ENCODE peak calls at places on chromosome 1, in four cellular contexts. S, N, Z and Y are unnamed samples.

GRCh38 chr1:109239580-109240068 is 9.7 kb upstream of the CELSR2 start:
- DNase-seq in S (peak; percentile 48), N (no peak), Z (no peak), Y (no peak)

GRCh38 chr1:80417651-80418050 is 1383.1 kb upstream of the ADGRL2 start:
- DNase-seq in S (no peak), N (no peak), Z (no peak), Y (no peak)

GRCh38 chr1:43849670-43850069 is 83.9 kb upstream of the ARTN start:
- DNase-seq in S (no peak), N (no peak), Z (no peak), Y (no peak)

GRCh38 chr1:239446611-239447010 is 60.2 kb downstream of the CHRM3 start:
- DNase-seq in S (no peak), N (no peak), Z (no peak), Y (no peak)

GRCh38 chr1:2330511-2331199 is 60.7 kb downstream of the MORN1 start:
- DNase-seq in S (no peak), N (no peak), Z (no peak), Y (no peak)

GRCh38 chr1:119217429-119217828 is 77.0 kb upstream of the WARS2 start:
- DNase-seq in S (no peak), N (no peak), Z (no peak), Y (no peak)

GRCh38 chr1:209158851-209159250 is 424.7 kb upstream of the CAMK1G start:
- DNase-seq in S (no peak), N (no peak), Z (no peak), Y (no peak)

GRCh38 chr1:157390646-157391045 is 161.7 kb downstream of the FCRL5 start:
- DNase-seq in S (no peak), N (no peak), Z (no peak), Y (no peak)

GRCh38 chr1:239954836-239955235 is 136.8 kb upstream of the FMN2 start:
- DNase-seq in S (no peak), N (no peak), Z (no peak), Y (no peak)

GRCh38 chr1:163258181-163258580 is 55.5 kb upstream of the RGS5 start:
- DNase-seq in S (no peak), N (no peak), Z (no peak), Y (no peak)

GRCh38 chr1:18539171-18539570 is 58.4 kb downstream of the KLHDC7A start:
- DNase-seq in S (no peak), N (no peak), Z (no peak), Y (no peak)

GRCh38 chr1:22053861-22054770 is 1.6 kb downstream of the CDC42 start:
- DNase-seq in S (no peak), N (no peak), Z (no peak), Y (no peak)

GRCh38 chr1:96159379-96159778 is 562.2 kb upstream of the PTBP2 start:
- DNase-seq in S (no peak), N (no peak), Z (no peak), Y (no peak)

GRCh38 chr1:154863702-154864174 is 6.3 kb downstream of the KCNN3 start:
- DNase-seq in S (peak; percentile 68), N (no peak), Z (no peak), Y (no peak)

GRCh38 chr1:224938652-224939051 is 9.2 kb downstream of the DNAH14 start:
- DNase-seq in S (no peak), N (no peak), Z (no peak), Y (no peak)
- TF ChIP-seq CTCF in S (no peak), N (no peak), Z (no peak), Y (no peak)

GRCh38 chr1:195939844-195940243 is 668.4 kb downstream of the KCNT2 start:
- DNase-seq in S (no peak), N (no peak), Z (no peak), Y (no peak)
- TF ChIP-seq CTCF in S (no peak), N (no peak), Z (no peak), Y (peak; percentile 44)

DNA sequence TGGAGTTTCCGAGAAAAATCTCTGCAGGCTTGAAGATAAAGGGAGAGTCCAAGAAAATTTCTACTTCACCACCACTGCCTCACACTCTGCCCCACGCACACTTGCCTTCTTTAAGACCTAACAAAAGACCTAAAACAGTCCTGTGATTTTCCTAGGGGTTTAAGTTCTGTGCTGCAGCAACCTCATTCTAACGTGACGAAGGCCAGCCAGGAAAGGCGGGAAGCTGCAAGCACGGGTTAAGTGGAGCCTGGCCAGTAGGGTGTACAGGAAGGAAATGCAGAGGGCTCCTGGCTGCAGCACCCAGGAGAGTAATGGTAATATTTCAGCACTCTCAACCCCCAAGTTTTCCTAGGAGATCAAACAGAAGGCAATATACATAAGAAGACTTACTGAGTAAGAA is 1.5 kb downstream of the SPATA6 start:
- DNase-seq in S (peak; percentile 20), N (no peak), Z (no peak), Y (peak; percentile 42)
- TF ChIP-seq CTCF in S (no peak), N (no peak), Z (no peak), Y (no peak)

GRCh38 chr1:184379111-184379752 is 7.6 kb upstream of the C1orf21 start:
- DNase-seq in S (no peak), N (no peak), Z (no peak), Y (no peak)
- TF ChIP-seq CTCF in S (no peak), N (no peak), Z (no peak), Y (peak; percentile 55)

GRCh38 chr1:32448773-32449456 is 16.0 kb upstream of the ZBTB8B start:
- DNase-seq in S (peak; percentile 64), N (no peak), Z (no peak), Y (no peak)
- TF ChIP-seq CTCF in S (peak; percentile 17), N (no peak), Z (no peak), Y (no peak)

GRCh38 chr1:190323530-190323929 is 154.1 kb downstream of the BRINP3 start:
- DNase-seq in S (no peak), N (no peak), Z (no peak), Y (no peak)

GRCh38 chr1:190320952-190321351 is 156.7 kb downstream of the BRINP3 start:
- DNase-seq in S (no peak), N (no peak), Z (no peak), Y (no peak)
- TF ChIP-seq CTCF in S (peak; percentile 14), N (no peak), Z (no peak), Y (no peak)

DNA sequence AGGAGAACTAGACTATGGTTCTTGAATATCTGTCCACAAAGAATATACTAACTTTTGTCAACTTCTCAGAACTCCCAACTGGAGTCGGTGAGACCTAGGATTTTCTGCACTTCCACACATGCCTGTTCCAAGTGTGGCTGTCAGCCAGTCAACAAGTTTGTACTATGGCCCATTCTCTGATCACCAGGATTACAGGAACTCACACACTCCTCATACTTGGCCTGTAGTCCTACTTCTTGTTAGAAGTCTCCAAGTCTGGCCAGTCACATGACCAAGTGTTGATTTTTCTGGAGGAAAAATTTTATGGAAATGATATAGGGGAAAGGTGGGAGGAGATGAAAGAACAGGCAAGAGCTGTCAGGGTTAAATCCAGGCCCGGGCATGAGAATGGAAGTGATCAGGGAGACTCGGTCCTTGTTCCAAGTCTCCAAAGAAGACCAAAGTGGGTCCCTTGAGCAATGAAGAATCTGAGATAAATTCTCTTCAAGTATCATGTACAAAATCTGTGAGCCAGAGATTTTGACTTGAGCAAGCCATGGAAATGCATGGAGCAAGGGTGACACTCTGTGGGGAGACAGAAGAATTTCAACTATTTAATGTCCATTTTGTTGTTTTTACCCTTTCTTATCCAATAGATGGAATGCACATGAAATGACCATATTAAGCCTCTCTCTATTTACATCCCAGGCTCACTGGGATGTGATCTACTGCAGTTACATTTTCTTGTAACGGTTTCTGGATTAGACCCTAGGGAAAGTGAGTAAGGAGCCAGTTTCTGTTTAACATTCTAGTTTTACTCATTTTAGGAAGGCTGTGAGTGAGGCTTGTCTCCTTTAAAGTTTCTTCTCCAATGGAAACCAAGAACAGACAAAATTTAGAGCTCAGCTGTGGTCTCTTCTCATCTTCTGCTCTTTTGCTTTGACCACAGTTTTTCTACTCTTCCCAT is 320.9 kb downstream of the ASTN1 start:
- DNase-seq in S (peak; percentile 53), N (no peak), Z (no peak), Y (no peak)
- TF ChIP-seq CTCF in S (peak; percentile 83), N (no peak), Z (no peak), Y (peak; percentile 72)

DNA sequence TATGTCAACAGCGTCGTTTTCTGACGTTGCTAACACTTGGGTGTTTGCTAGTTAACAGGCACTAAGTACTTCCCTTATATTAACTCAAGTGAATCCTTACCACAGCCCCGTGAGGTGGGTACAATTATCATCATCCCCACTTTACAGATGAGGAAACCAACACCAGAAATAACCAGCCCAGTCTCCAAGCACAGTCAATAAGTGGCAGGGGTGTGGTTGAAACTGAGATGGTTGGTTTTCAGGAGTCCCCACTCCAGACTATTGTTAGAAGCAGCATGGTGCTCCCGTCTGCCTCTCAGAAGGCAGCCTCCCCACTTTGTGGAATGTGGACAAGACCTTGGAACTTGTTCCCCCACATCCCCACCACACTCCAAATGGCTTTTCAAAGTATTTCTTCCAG is 45.7 kb upstream of the ACOT11 start:
- DNase-seq in S (no peak), N (no peak), Z (no peak), Y (no peak)
- TF ChIP-seq CTCF in S (no peak), N (no peak), Z (no peak), Y (no peak)

GRCh38 chr1:228310162-228310792 is 96.4 kb downstream of the TRIM11 start:
- DNase-seq in S (no peak), N (no peak), Z (no peak), Y (no peak)

GRCh38 chr1:228308085-228308601 is 98.5 kb downstream of the TRIM11 start:
- DNase-seq in S (no peak), N (no peak), Z (no peak), Y (no peak)

GRCh38 chr1:228307218-228308023 is 99.2 kb downstream of the TRIM11 start:
- DNase-seq in S (no peak), N (peak; percentile 13), Z (no peak), Y (peak; percentile 14)

GRCh38 chr1:228309548-228310067 is 97.0 kb downstream of the TRIM11 start:
- DNase-seq in S (no peak), N (no peak), Z (no peak), Y (no peak)

GRCh38 chr1:228308628-228309547 is 97.7 kb downstream of the TRIM11 start:
- DNase-seq in S (no peak), N (peak; percentile 7), Z (no peak), Y (no peak)
- TF ChIP-seq CTCF in S (no peak), N (no peak), Z (no peak), Y (no peak)

GRCh38 chr1:8463144-8463927 is 145.4 kb downstream of the SLC45A1 start:
- DNase-seq in S (no peak), N (no peak), Z (no peak), Y (no peak)

GRCh38 chr1:8467308-8467707 is 149.4 kb downstream of the SLC45A1 start:
- DNase-seq in S (no peak), N (no peak), Z (no peak), Y (no peak)

GRCh38 chr1:8465692-8466091 is 147.8 kb downstream of the SLC45A1 start:
- DNase-seq in S (no peak), N (no peak), Z (no peak), Y (no peak)

GRCh38 chr1:8464377-8464776 is 146.5 kb downstream of the SLC45A1 start:
- DNase-seq in S (no peak), N (no peak), Z (no peak), Y (no peak)

GRCh38 chr1:8464987-8465386 is 147.1 kb downstream of the SLC45A1 start:
- DNase-seq in S (no peak), N (no peak), Z (no peak), Y (no peak)
- TF ChIP-seq CTCF in S (no peak), N (no peak), Z (no peak), Y (no peak)